ENCODE peak calls at places on chromosome 3, in five cellular contexts. R is neural progenitor cell; I is H9; E is kidney; O is CD8-positive, alpha-beta T cell. A is an unnamed sample.

GRCh38 chr3:44988073-44988472 is 12.0 kb downstream of the EXOSC7 start:
- DNase-seq in O (no peak), R (no peak), E (no peak), I (no peak), A (no peak)

GRCh38 chr3:126955004-126955790 is 27.7 kb upstream of the PLXNA1 start:
- DNase-seq in R (no peak), E (peak; percentile 55), I (no peak), O (no peak), A (no peak)

GRCh38 chr3:59809750-59810444 is 760.1 kb upstream of the CFAP20DC start:
- DNase-seq in R (no peak), I (no peak), E (no peak), O (no peak), A (no peak)

GRCh38 chr3:118972974-118973373 is 61.7 kb downstream of the IGSF11 start:
- DNase-seq in O (no peak), R (no peak), E (no peak), I (no peak), A (no peak)

GRCh38 chr3:105355355-105356063 is 11.2 kb upstream of the ALCAM start:
- DNase-seq in I (no peak), R (no peak), O (no peak), E (no peak), A (no peak)

GRCh38 chr3:12046406-12046805 is 42.2 kb downstream of the SYN2 start:
- DNase-seq in I (no peak), O (no peak), E (no peak), R (peak; percentile 7), A (no peak)

GRCh38 chr3:88262527-88262926 is 112.8 kb downstream of the C3orf38 start:
- DNase-seq in R (no peak), I (no peak), O (no peak), E (no peak), A (no peak)

GRCh38 chr3:195916991-195917390 is 8.6 kb upstream of the TNK2 start:
- DNase-seq in E (no peak), O (no peak), R (no peak), I (no peak), A (no peak)

GRCh38 chr3:9901967-9902366 is 681 bp upstream of the IL17RE start:
- DNase-seq in E (no peak), R (no peak), I (no peak), O (no peak), A (no peak)

GRCh38 chr3:148459931-148460513 is 237.7 kb upstream of the AGTR1 start:
- DNase-seq in R (no peak), O (no peak), E (no peak), I (no peak), A (no peak)

GRCh38 chr3:184169896-184170875 is 4.5 kb upstream of the AP2M1 start:
- DNase-seq in E (no peak), I (no peak), R (no peak), O (no peak), A (no peak)

GRCh38 chr3:67017211-67017610 is 19.1 kb downstream of the KBTBD8 start:
- DNase-seq in R (no peak), I (no peak), O (no peak), E (no peak), A (no peak)

GRCh38 chr3:188528390-188528789 is 374.4 kb downstream of the LPP start:
- DNase-seq in E (no peak), O (no peak), I (no peak), R (no peak), A (no peak)

GRCh38 chr3:188523291-188523690 is 369.3 kb downstream of the LPP start:
- DNase-seq in E (no peak), O (no peak), I (no peak), R (no peak), A (no peak)

GRCh38 chr3:188527389-188527788 is 373.4 kb downstream of the LPP start:
- DNase-seq in O (no peak), E (no peak), I (no peak), R (no peak), A (no peak)

GRCh38 chr3:188524057-188524456 is 370.1 kb downstream of the LPP start:
- DNase-seq in O (no peak), R (no peak), E (no peak), I (no peak), A (no peak)

DNA sequence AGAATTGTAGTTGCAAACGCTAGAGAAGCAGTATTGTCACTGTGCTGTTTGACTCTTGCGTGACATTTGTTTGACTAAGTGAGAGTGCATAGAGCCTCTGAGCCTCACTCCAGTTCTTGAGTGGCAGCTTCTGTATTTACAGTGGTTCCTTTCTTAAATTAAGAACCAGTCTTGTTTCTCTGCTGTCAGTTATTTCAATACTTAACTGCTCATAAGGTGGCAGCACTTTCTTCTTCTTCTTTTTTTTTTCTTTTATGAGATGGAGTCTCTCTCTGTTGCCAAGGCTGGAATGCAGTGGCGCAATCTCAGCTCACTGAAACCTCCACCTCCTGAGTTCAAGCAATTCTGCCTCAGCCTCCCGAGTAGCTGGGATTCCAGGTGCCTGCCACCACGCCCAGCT is 372.1 kb downstream of the LPP start:
- DNase-seq in I (no peak), E (no peak), O (no peak), R (no peak), A (no peak)
- TF ChIP-seq CTCF in I (no peak), E (no peak), O (no peak), R (no peak), A (no peak)

GRCh38 chr3:54836876-54837275 is 91.0 kb downstream of the LRTM1 start:
- DNase-seq in E (no peak), I (no peak), R (no peak), O (no peak), A (no peak)

GRCh38 chr3:54843352-54843751 is 84.5 kb downstream of the LRTM1 start:
- DNase-seq in I (no peak), E (no peak), R (no peak), O (no peak), A (no peak)

GRCh38 chr3:54841461-54841860 is 86.4 kb downstream of the LRTM1 start:
- DNase-seq in I (no peak), O (no peak), R (no peak), E (no peak), A (no peak)

GRCh38 chr3:54835701-54836100 is 92.2 kb downstream of the LRTM1 start:
- DNase-seq in I (no peak), R (no peak), O (no peak), E (no peak), A (no peak)

GRCh38 chr3:54837964-54838363 is 89.9 kb downstream of the LRTM1 start:
- DNase-seq in R (no peak), O (no peak), I (no peak), E (no peak), A (no peak)
- TF ChIP-seq CTCF in R (no peak), O (no peak), I (peak; percentile 29), E (no peak), A (no peak)

DNA sequence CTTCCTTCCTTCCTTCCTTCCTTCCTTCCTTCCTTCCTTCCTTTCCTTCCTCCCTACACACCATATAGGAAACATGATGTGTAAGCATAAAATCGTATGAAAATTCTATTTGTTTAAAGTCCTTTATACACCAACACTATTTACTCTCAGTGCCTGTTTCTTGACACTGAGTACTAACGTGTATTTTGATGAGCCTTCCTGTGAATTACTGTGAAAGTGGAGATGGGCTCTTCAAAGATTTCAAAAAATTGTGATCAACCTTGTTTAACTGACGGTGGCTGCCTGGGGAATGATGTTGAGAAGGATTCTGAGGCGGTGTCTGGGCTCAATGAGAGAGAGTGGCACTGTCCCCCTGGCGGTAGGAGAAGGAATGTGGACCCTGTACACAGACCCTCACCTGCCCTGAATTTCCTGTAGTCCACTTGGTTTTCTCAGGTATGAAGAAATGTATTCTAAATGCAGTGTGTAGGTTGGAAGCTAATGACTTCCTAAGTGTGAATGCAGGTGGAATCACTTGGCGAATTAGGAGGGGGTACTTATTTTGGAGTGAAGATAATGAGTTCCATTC is 237.9 kb downstream of the GAP43 start:
- DNase-seq in I (peak; percentile 45), R (no peak), E (no peak), O (no peak), A (no peak)
- TF ChIP-seq CTCF in I (peak; percentile 75), R (peak; percentile 58), E (no peak), O (no peak), A (peak; percentile 50)

DNA sequence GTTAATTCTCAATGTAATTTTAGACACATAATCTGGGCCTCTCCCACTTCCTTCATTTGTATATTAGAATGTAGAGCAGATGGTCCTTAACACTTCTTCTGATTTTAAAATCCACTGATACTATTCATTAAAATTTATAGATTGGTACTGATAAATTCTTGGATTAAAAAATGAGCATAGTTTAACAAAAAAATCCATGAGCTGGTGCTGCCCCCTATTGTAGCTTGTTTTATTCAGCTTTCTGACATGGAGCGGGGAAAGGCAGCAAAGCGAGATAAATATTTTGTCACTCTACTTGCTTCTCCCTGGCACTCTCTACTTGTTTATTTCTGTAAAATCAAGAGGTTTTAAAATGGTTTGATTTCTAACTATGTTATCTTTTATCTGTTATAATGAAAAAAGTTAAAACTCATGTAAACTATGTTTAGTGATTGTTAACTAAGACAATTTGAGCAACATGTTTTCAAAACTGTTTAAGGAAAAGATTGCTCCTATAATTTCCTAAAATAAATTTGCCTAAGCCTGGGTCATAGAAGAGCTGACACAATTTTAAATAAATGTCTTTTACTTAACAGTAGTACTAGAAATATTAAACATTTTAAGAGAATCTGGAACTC is 26.5 kb upstream of the PLOD2 start:
- DNase-seq in R (peak; percentile 38), I (no peak), E (no peak), O (no peak), A (peak; percentile 28)
- TF ChIP-seq CTCF in R (peak; percentile 70), I (peak; percentile 75), E (peak; percentile 58), O (no peak), A (peak; percentile 45)

A was measured in endothelial cell.